ENCODE peak calls at places on chromosomes 2 and 18, in nine cellular contexts. One of them, this sample, is unnamed.

GRCh38 chr2:28822036-28822435 is 11.4 kb downstream of the SPDYA start:
- DNase-seq in lower leg skin: no peak
- DNase-seq in fibroblast of mammary gland: no peak
- DNase-seq in A549: no peak
- DNase-seq in astrocyte: no peak
- DNase-seq in GM13977: no peak
- DNase-seq in IMR-90: no peak
- DNase-seq in NCI-H345: no peak
- DNase-seq in nephron progenitor cell: no peak
- DNase-seq in this sample: no peak

GRCh38 chr2:235745597-235745996 is 251.8 kb downstream of the AGAP1 start:
- DNase-seq in lower leg skin: no peak
- DNase-seq in fibroblast of mammary gland: peak; percentile 37
- DNase-seq in A549: no peak
- DNase-seq in astrocyte: peak; percentile 25
- DNase-seq in GM13977: no peak
- DNase-seq in IMR-90: peak; percentile 48
- DNase-seq in NCI-H345: no peak
- DNase-seq in nephron progenitor cell: no peak
- DNase-seq in this sample: no peak

GRCh38 chr2:202171246-202171833 is 67.1 kb downstream of the SUMO1 start:
- DNase-seq in lower leg skin: no peak
- DNase-seq in fibroblast of mammary gland: no peak
- DNase-seq in A549: no peak
- DNase-seq in astrocyte: no peak
- DNase-seq in GM13977: peak; percentile 32
- DNase-seq in IMR-90: no peak
- DNase-seq in NCI-H345: no peak
- DNase-seq in nephron progenitor cell: peak; percentile 68
- DNase-seq in this sample: no peak

GRCh38 chr18:55018602-55019001 is 59.3 kb upstream of the CCDC68 start:
- DNase-seq in lower leg skin: no peak
- DNase-seq in fibroblast of mammary gland: peak; percentile 60
- DNase-seq in A549: no peak
- DNase-seq in astrocyte: peak; percentile 69
- DNase-seq in GM13977: no peak
- DNase-seq in IMR-90: peak; percentile 68
- DNase-seq in NCI-H345: no peak
- DNase-seq in nephron progenitor cell: no peak
- DNase-seq in this sample: no peak

GRCh38 chr2:105812180-105813044 is 67.7 kb downstream of the NCK2 start:
- DNase-seq in lower leg skin: no peak
- DNase-seq in fibroblast of mammary gland: peak; percentile 87
- DNase-seq in A549: no peak
- DNase-seq in astrocyte: peak; percentile 96
- DNase-seq in GM13977: peak; percentile 82
- DNase-seq in IMR-90: peak; percentile 93
- DNase-seq in NCI-H345: peak; percentile 71
- DNase-seq in nephron progenitor cell: no peak
- DNase-seq in this sample: no peak

GRCh38 chr18:13909141-13909540 is 6.2 kb downstream of the MC2R start:
- DNase-seq in lower leg skin: no peak
- DNase-seq in fibroblast of mammary gland: no peak
- DNase-seq in A549: no peak
- DNase-seq in astrocyte: no peak
- DNase-seq in GM13977: no peak
- DNase-seq in IMR-90: no peak
- DNase-seq in NCI-H345: no peak
- DNase-seq in nephron progenitor cell: no peak
- DNase-seq in this sample: no peak

GRCh38 chr18:59837586-59837985 is 62.2 kb upstream of the PMAIP1 start:
- DNase-seq in lower leg skin: peak; percentile 60
- DNase-seq in fibroblast of mammary gland: peak; percentile 71
- DNase-seq in A549: peak; percentile 60
- DNase-seq in astrocyte: peak; percentile 28
- DNase-seq in GM13977: peak; percentile 69
- DNase-seq in IMR-90: peak; percentile 67
- DNase-seq in NCI-H345: peak; percentile 59
- DNase-seq in nephron progenitor cell: peak; percentile 45
- DNase-seq in this sample: peak; percentile 25

GRCh38 chr2:104876606-104877005 is 22.7 kb downstream of the POU3F3 start:
- DNase-seq in lower leg skin: no peak
- DNase-seq in fibroblast of mammary gland: no peak
- DNase-seq in A549: no peak
- DNase-seq in astrocyte: no peak
- DNase-seq in GM13977: no peak
- DNase-seq in IMR-90: no peak
- DNase-seq in NCI-H345: no peak
- DNase-seq in nephron progenitor cell: no peak
- DNase-seq in this sample: no peak

GRCh38 chr2:226995625-226996041 is 159.8 kb downstream of the RHBDD1 start:
- DNase-seq in lower leg skin: no peak
- DNase-seq in fibroblast of mammary gland: peak; percentile 91
- DNase-seq in A549: peak; percentile 51
- DNase-seq in astrocyte: peak; percentile 92
- DNase-seq in GM13977: peak; percentile 30
- DNase-seq in IMR-90: peak; percentile 77
- DNase-seq in NCI-H345: no peak
- DNase-seq in nephron progenitor cell: no peak
- DNase-seq in this sample: no peak

GRCh38 chr2:187615364-187615763 is 61.1 kb upstream of the TFPI start:
- DNase-seq in lower leg skin: no peak
- DNase-seq in fibroblast of mammary gland: peak; percentile 63
- DNase-seq in A549: no peak
- DNase-seq in astrocyte: peak; percentile 11
- DNase-seq in GM13977: no peak
- DNase-seq in IMR-90: no peak
- DNase-seq in NCI-H345: no peak
- DNase-seq in nephron progenitor cell: no peak
- DNase-seq in this sample: no peak

GRCh38 chr18:9097349-9097748 is 5.2 kb upstream of the NDUFV2 start:
- DNase-seq in lower leg skin: no peak
- DNase-seq in fibroblast of mammary gland: no peak
- DNase-seq in A549: no peak
- DNase-seq in astrocyte: no peak
- DNase-seq in GM13977: no peak
- DNase-seq in IMR-90: no peak
- DNase-seq in NCI-H345: no peak
- DNase-seq in nephron progenitor cell: no peak
- DNase-seq in this sample: no peak

GRCh38 chr2:213105212-213105611 is 46.2 kb downstream of the IKZF2 start:
- DNase-seq in lower leg skin: no peak
- DNase-seq in fibroblast of mammary gland: no peak
- DNase-seq in A549: no peak
- DNase-seq in astrocyte: no peak
- DNase-seq in GM13977: no peak
- DNase-seq in IMR-90: no peak
- DNase-seq in NCI-H345: no peak
- DNase-seq in nephron progenitor cell: no peak
- DNase-seq in this sample: no peak

GRCh38 chr2:180366481-180366880 is 359.4 kb upstream of the CWC22 start:
- DNase-seq in lower leg skin: no peak
- DNase-seq in fibroblast of mammary gland: no peak
- DNase-seq in A549: no peak
- DNase-seq in astrocyte: no peak
- DNase-seq in GM13977: no peak
- DNase-seq in IMR-90: no peak
- DNase-seq in NCI-H345: no peak
- DNase-seq in nephron progenitor cell: no peak
- DNase-seq in this sample: no peak

GRCh38 chr2:129193961-129194360 is 785.5 kb upstream of the RAB6C start:
- DNase-seq in lower leg skin: no peak
- DNase-seq in fibroblast of mammary gland: no peak
- DNase-seq in A549: peak; percentile 10
- DNase-seq in astrocyte: no peak
- DNase-seq in GM13977: no peak
- DNase-seq in IMR-90: no peak
- DNase-seq in NCI-H345: no peak
- DNase-seq in nephron progenitor cell: no peak
- DNase-seq in this sample: no peak

GRCh38 chr18:57776767-57777166 is 26.3 kb downstream of the ATP8B1 start:
- DNase-seq in lower leg skin: no peak
- DNase-seq in fibroblast of mammary gland: peak; percentile 91
- DNase-seq in A549: no peak
- DNase-seq in astrocyte: no peak
- DNase-seq in GM13977: no peak
- DNase-seq in IMR-90: no peak
- DNase-seq in NCI-H345: no peak
- DNase-seq in nephron progenitor cell: no peak
- DNase-seq in this sample: no peak

GRCh38 chr2:124908411-124908810 is 883.3 kb downstream of the CNTNAP5 start:
- DNase-seq in lower leg skin: no peak
- DNase-seq in fibroblast of mammary gland: no peak
- DNase-seq in A549: no peak
- DNase-seq in astrocyte: peak; percentile 37
- DNase-seq in GM13977: no peak
- DNase-seq in IMR-90: no peak
- DNase-seq in NCI-H345: no peak
- DNase-seq in nephron progenitor cell: no peak
- DNase-seq in this sample: no peak

GRCh38 chr2:207311316-207312005 is 145.7 kb upstream of the KLF7 start:
- DNase-seq in lower leg skin: peak; percentile 69
- DNase-seq in fibroblast of mammary gland: peak; percentile 100
- DNase-seq in A549: peak; percentile 65
- DNase-seq in astrocyte: peak; percentile 85
- DNase-seq in GM13977: peak; percentile 69
- DNase-seq in IMR-90: peak; percentile 100
- DNase-seq in NCI-H345: no peak
- DNase-seq in nephron progenitor cell: no peak
- DNase-seq in this sample: no peak

GRCh38 chr18:48133675-48134251 is 203.3 kb upstream of the SMAD2 start:
- DNase-seq in lower leg skin: no peak
- DNase-seq in fibroblast of mammary gland: no peak
- DNase-seq in A549: no peak
- DNase-seq in astrocyte: peak; percentile 26
- DNase-seq in GM13977: no peak
- DNase-seq in IMR-90: no peak
- DNase-seq in NCI-H345: peak; percentile 92
- DNase-seq in nephron progenitor cell: no peak
- DNase-seq in this sample: peak; percentile 94

GRCh38 chr2:191866675-191867506 is 20.0 kb upstream of the CAVIN2 start:
- DNase-seq in lower leg skin: peak; percentile 22
- DNase-seq in fibroblast of mammary gland: peak; percentile 96
- DNase-seq in A549: peak; percentile 95
- DNase-seq in astrocyte: peak; percentile 95
- DNase-seq in GM13977: no peak
- DNase-seq in IMR-90: peak; percentile 93
- DNase-seq in NCI-H345: no peak
- DNase-seq in nephron progenitor cell: no peak
- DNase-seq in this sample: no peak

GRCh38 chr18:75728621-75729020 is 301.1 kb upstream of the SMIM21 start:
- DNase-seq in lower leg skin: no peak
- DNase-seq in fibroblast of mammary gland: peak; percentile 7
- DNase-seq in A549: no peak
- DNase-seq in astrocyte: no peak
- DNase-seq in GM13977: no peak
- DNase-seq in IMR-90: no peak
- DNase-seq in NCI-H345: no peak
- DNase-seq in nephron progenitor cell: no peak
- DNase-seq in this sample: no peak

GRCh38 chr2:171124512-171124911 is 36.2 kb downstream of the TLK1 start:
- DNase-seq in lower leg skin: no peak
- DNase-seq in fibroblast of mammary gland: no peak
- DNase-seq in A549: no peak
- DNase-seq in astrocyte: no peak
- DNase-seq in GM13977: no peak
- DNase-seq in IMR-90: no peak
- DNase-seq in NCI-H345: peak; percentile 36
- DNase-seq in nephron progenitor cell: no peak
- DNase-seq in this sample: no peak

GRCh38 chr2:188970201-188970600 is 4.0 kb upstream of the COL3A1 start:
- DNase-seq in lower leg skin: no peak
- DNase-seq in fibroblast of mammary gland: peak; percentile 42
- DNase-seq in A549: no peak
- DNase-seq in astrocyte: peak; percentile 70
- DNase-seq in GM13977: no peak
- DNase-seq in IMR-90: no peak
- DNase-seq in NCI-H345: no peak
- DNase-seq in nephron progenitor cell: no peak
- DNase-seq in this sample: no peak

GRCh38 chr2:200308001-200308400 is 1.5 kb downstream of the SPATS2L start:
- DNase-seq in lower leg skin: no peak
- DNase-seq in fibroblast of mammary gland: peak; percentile 53
- DNase-seq in A549: no peak
- DNase-seq in astrocyte: peak; percentile 37
- DNase-seq in GM13977: no peak
- DNase-seq in IMR-90: peak; percentile 61
- DNase-seq in NCI-H345: no peak
- DNase-seq in nephron progenitor cell: no peak
- DNase-seq in this sample: no peak

GRCh38 chr2:138205281-138205680 is 241.0 kb downstream of the HNMT start:
- DNase-seq in lower leg skin: no peak
- DNase-seq in fibroblast of mammary gland: no peak
- DNase-seq in A549: no peak
- DNase-seq in astrocyte: no peak
- DNase-seq in GM13977: no peak
- DNase-seq in IMR-90: no peak
- DNase-seq in NCI-H345: no peak
- DNase-seq in nephron progenitor cell: no peak
- DNase-seq in this sample: no peak

GRCh38 chr2:45728458-45728942 is 77.0 kb downstream of the PRKCE start:
- DNase-seq in lower leg skin: no peak
- DNase-seq in fibroblast of mammary gland: no peak
- DNase-seq in A549: no peak
- DNase-seq in astrocyte: no peak
- DNase-seq in GM13977: peak; percentile 77
- DNase-seq in IMR-90: no peak
- DNase-seq in NCI-H345: no peak
- DNase-seq in nephron progenitor cell: no peak
- DNase-seq in this sample: no peak

GRCh38 chr2:65639156-65639876 is 206.9 kb upstream of the SPRED2 start:
- DNase-seq in lower leg skin: no peak
- DNase-seq in fibroblast of mammary gland: peak; percentile 57
- DNase-seq in A549: no peak
- DNase-seq in astrocyte: peak; percentile 96
- DNase-seq in GM13977: no peak
- DNase-seq in IMR-90: peak; percentile 34
- DNase-seq in NCI-H345: no peak
- DNase-seq in nephron progenitor cell: no peak
- DNase-seq in this sample: no peak

GRCh38 chr2:146734042-146734715 is 1110.7 kb upstream of the ACVR2A start:
- DNase-seq in lower leg skin: no peak
- DNase-seq in fibroblast of mammary gland: peak; percentile 82
- DNase-seq in A549: peak; percentile 52
- DNase-seq in astrocyte: peak; percentile 24
- DNase-seq in GM13977: peak; percentile 23
- DNase-seq in IMR-90: peak; percentile 41
- DNase-seq in NCI-H345: peak; percentile 70
- DNase-seq in nephron progenitor cell: no peak
- DNase-seq in this sample: no peak

GRCh38 chr2:85731606-85732005 is 22.2 kb upstream of the ATOH8 start:
- DNase-seq in lower leg skin: no peak
- DNase-seq in fibroblast of mammary gland: no peak
- DNase-seq in A549: no peak
- DNase-seq in astrocyte: no peak
- DNase-seq in GM13977: no peak
- DNase-seq in IMR-90: no peak
- DNase-seq in NCI-H345: no peak
- DNase-seq in nephron progenitor cell: no peak
- DNase-seq in this sample: no peak

GRCh38 chr2:45008296-45009129 is 739 bp downstream of the SIX2 start:
- DNase-seq in lower leg skin: no peak
- DNase-seq in fibroblast of mammary gland: no peak
- DNase-seq in A549: no peak
- DNase-seq in astrocyte: no peak
- DNase-seq in GM13977: peak; percentile 63
- DNase-seq in IMR-90: peak; percentile 2
- DNase-seq in NCI-H345: peak; percentile 57
- DNase-seq in nephron progenitor cell: peak; percentile 43
- DNase-seq in this sample: no peak

GRCh38 chr18:22563098-22563707 is 145.5 kb upstream of the CTAGE1 start:
- DNase-seq in lower leg skin: no peak
- DNase-seq in fibroblast of mammary gland: peak; percentile 92
- DNase-seq in A549: peak; percentile 86
- DNase-seq in astrocyte: peak; percentile 94
- DNase-seq in GM13977: peak; percentile 75
- DNase-seq in IMR-90: peak; percentile 95
- DNase-seq in NCI-H345: no peak
- DNase-seq in nephron progenitor cell: peak; percentile 15
- DNase-seq in this sample: no peak

GRCh38 chr2:31728406-31729064 is 147.8 kb upstream of the SRD5A2 start:
- DNase-seq in lower leg skin: no peak
- DNase-seq in fibroblast of mammary gland: no peak
- DNase-seq in A549: no peak
- DNase-seq in astrocyte: no peak
- DNase-seq in GM13977: no peak
- DNase-seq in IMR-90: no peak
- DNase-seq in NCI-H345: no peak
- DNase-seq in nephron progenitor cell: no peak
- DNase-seq in this sample: no peak

This sample was measured in NCI-H1930.